ENCODE peak calls at places on chromosome 21, in four cellular contexts. G is K562, R is HCT116, Y is H1. W is an unnamed sample.

GRCh38 chr21:32494946-32495703 is 82.6 kb downstream of the EVA1C start:
- DNase-seq in R (no peak), G (peak), Y (no peak), W (no peak)

GRCh38 chr21:43716376-43717165 is 2.4 kb upstream of the PDXK start:
- DNase-seq in Y (no peak), G (no peak), R (no peak), W (peak)

GRCh38 chr21:44613386-44614155 is 1.7 kb downstream of the KRTAP10-8 start:
- DNase-seq in R (no peak), Y (peak), G (no peak), W (no peak)

GRCh38 chr21:22965455-22966125 is 1967.4 kb downstream of the NCAM2 start:
- DNase-seq in R (no peak), G (no peak), Y (no peak), W (no peak)

GRCh38 chr21:34365794-34366193 is 2.0 kb downstream of the KCNE2 start:
- DNase-seq in G (no peak), R (no peak), Y (peak), W (no peak)

GRCh38 chr21:34916446-34916845 is 132.7 kb downstream of the RUNX1 start:
- DNase-seq in G (no peak), Y (no peak), R (no peak), W (no peak)

GRCh38 chr21:45981154-45981606 is 390 bp upstream of the COL6A1 start:
- DNase-seq in Y (peak), R (peak), G (peak), W (no peak)

GRCh38 chr21:45504516-45505415 is 37.5 kb downstream of the SLC19A1 start:
- DNase-seq in Y (no peak), G (no peak), R (no peak), W (no peak)

GRCh38 chr21:45747802-45748445 is 104.4 kb downstream of the PCBP3 start:
- DNase-seq in G (no peak), Y (peak), R (peak), W (no peak)

GRCh38 chr21:31425158-31425557 is 81.1 kb upstream of the TIAM1 start:
- DNase-seq in G (no peak), Y (peak), R (no peak), W (no peak)

GRCh38 chr21:45388611-45389296 is 16.2 kb upstream of the COL18A1 start:
- DNase-seq in R (no peak), Y (no peak), G (no peak), W (no peak)

GRCh38 chr21:23613014-23613413 is 1994.3 kb downstream of the MRPL39 start:
- DNase-seq in R (no peak), Y (no peak), G (no peak), W (no peak)

GRCh38 chr21:33279330-33279820 is 13.2 kb downstream of the IL10RB start:
- DNase-seq in G (no peak), Y (no peak), R (no peak), W (no peak)

GRCh38 chr21:32001390-32001789 is 128.6 kb downstream of the HUNK start:
- DNase-seq in Y (no peak), G (no peak), R (no peak), W (no peak)

GRCh38 chr21:45383111-45383614 is 21.8 kb upstream of the COL18A1 start:
- DNase-seq in R (no peak), G (peak), Y (no peak), W (no peak)

GRCh38 chr21:37281579-37281978 is 14.4 kb upstream of the VPS26C start:
- DNase-seq in Y (no peak), R (no peak), G (no peak), W (no peak)

GRCh38 chr21:45598109-45598508 is 45.4 kb upstream of the PCBP3 start:
- DNase-seq in R (no peak), Y (no peak), G (no peak), W (no peak)

GRCh38 chr21:44727321-44727720 is 15.9 kb upstream of the TSPEAR start:
- DNase-seq in R (no peak), G (no peak), Y (no peak), W (no peak)

GRCh38 chr21:46067505-46068201 is 30.3 kb upstream of the COL6A2 start:
- DNase-seq in G (no peak), Y (no peak), R (no peak), W (no peak)

GRCh38 chr21:45338326-45339017 is 50.8 kb upstream of the POFUT2 start:
- DNase-seq in R (no peak), Y (no peak), G (no peak), W (no peak)

GRCh38 chr21:37281993-37282392 is 14.9 kb upstream of the VPS26C start:
- DNase-seq in R (no peak), Y (no peak), G (no peak), W (no peak)

GRCh38 chr21:44550807-44551206 is 498 bp downstream of the KRTAP10-2 start:
- DNase-seq in Y (no peak), R (no peak), G (no peak), W (no peak)

GRCh38 chr21:32516729-32517649 is 68.3 kb downstream of the TCP10L start:
- DNase-seq in Y (no peak), R (no peak), G (no peak), W (no peak)

GRCh38 chr21:26460621-26461020 is 112.5 kb downstream of the CYYR1 start:
- DNase-seq in R (no peak), G (no peak), Y (no peak), W (no peak)

GRCh38 chr21:23921670-23922418 is 1685.4 kb downstream of the MRPL39 start:
- DNase-seq in G (peak), Y (no peak), R (no peak), W (no peak)

GRCh38 chr21:37803076-37803475 is 113.2 kb downstream of the KCNJ6 start:
- DNase-seq in R (no peak), G (no peak), Y (no peak), W (no peak)

GRCh38 chr21:32469628-32470027 is 57.1 kb downstream of the EVA1C start:
- DNase-seq in R (no peak), Y (no peak), G (no peak), W (no peak)

GRCh38 chr21:44650973-44651675 is 3.3 kb downstream of the KRTAP12-4 start:
- DNase-seq in R (no peak), Y (no peak), G (no peak), W (no peak)

GRCh38 chr21:44611551-44611950 is 328 bp upstream of the KRTAP10-8 start:
- DNase-seq in R (no peak), Y (no peak), G (no peak), W (no peak)

GRCh38 chr21:46557469-46557868 is 47.4 kb downstream of the S100B start:
- DNase-seq in R (no peak), G (no peak), Y (no peak), W (no peak)

GRCh38 chr21:17128132-17128531 is 384.7 kb upstream of the CXADR start:
- DNase-seq in Y (no peak), G (no peak), R (no peak), W (no peak)

GRCh38 chr21:14382486-14382834 is 486 bp downstream of the HSPA13 start:
- DNase-seq in G (no peak), R (no peak), Y (no peak), W (no peak)
- TF ChIP-seq EGR1 in G (no peak), R (no peak), Y (no peak), W (no peak)

DNA sequence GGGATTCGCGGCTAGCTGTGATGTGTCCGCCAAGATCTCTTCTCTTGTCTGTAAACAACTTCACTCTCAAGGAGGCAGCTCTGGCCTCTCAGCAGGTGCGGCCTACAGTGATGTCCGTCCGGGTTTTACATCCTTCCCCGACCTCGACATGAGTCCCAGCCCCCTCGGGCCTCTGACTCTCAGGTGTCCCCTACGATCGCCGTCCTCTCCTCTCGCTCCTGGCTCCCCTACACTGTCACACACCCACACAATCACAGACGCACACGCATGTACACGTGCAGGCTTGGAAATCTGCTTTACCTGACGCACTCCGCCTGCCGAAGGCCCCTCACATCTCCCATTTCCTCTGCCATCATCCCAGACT is 797 bp upstream of the RSPH1 start:
- DNase-seq in G (no peak), Y (no peak), R (no peak), W (no peak)
- TF ChIP-seq EGR1 in G (no peak), Y (no peak), R (no peak), W (no peak)

GRCh38 chr21:39633770-39634181 is 21.0 kb downstream of the B3GALT5 start:
- DNase-seq in R (peak), Y (no peak), G (no peak), W (no peak)

GRCh38 chr21:39631842-39632577 is 19.3 kb downstream of the B3GALT5 start:
- DNase-seq in Y (no peak), R (no peak), G (no peak), W (no peak)

GRCh38 chr21:39634507-39634906 is 21.8 kb downstream of the B3GALT5 start:
- DNase-seq in Y (no peak), G (no peak), R (no peak), W (no peak)

GRCh38 chr21:39630827-39631226 is 18.1 kb downstream of the B3GALT5 start:
- DNase-seq in G (no peak), R (no peak), Y (no peak), W (no peak)

GRCh38 chr21:39633043-39633442 is 20.3 kb downstream of the B3GALT5 start:
- DNase-seq in R (peak), G (no peak), Y (no peak), W (no peak)
- TF ChIP-seq EGR1 in R (no peak), G (no peak), Y (no peak), W (no peak)

DNA sequence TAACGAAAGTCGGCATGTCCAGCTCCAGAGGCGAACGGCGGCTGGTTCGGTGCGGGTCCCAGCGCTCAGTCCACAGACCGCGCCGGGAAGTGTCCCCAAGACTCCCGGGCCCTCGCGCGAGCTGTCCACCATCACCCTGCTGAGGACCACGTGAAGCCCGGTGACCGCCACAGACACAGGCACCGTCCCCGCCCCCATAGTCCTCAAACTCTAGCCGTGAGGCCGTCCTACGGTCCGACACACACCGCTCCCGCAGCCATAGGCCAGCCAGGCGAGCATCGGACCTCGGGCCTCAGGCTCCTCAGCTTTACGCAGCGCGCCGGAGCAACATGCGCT is 535 bp downstream of the SETD4 start:
- DNase-seq in G (peak), R (no peak), Y (peak), W (no peak)
- TF ChIP-seq EGR1 in G (no peak), R (no peak), Y (no peak), W (no peak)

DNA sequence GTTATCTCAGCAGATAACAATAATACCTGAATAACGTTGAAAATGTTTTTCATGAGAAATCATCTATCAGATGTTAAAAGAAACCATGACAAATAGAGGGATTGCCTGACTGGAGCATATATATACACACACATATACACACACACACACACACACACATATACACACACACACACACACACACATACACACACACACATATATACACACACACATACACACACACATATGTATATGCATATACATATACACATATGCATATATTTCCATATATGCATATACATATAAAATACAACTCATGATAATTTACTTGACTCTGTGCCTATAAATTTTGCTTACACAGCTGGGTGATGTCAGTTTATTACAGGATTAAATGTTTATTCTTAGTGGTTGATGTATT is 847.3 kb upstream of the ADAMTS5 start:
- DNase-seq in R (no peak), Y (no peak), G (no peak), W (no peak)
- TF ChIP-seq EGR1 in R (no peak), Y (no peak), G (no peak), W (no peak)